ENCODE peak calls at places on chromosomes 12 and 14, in five cellular contexts. S is stimulated activated naive CD8-positive, alpha-beta T cell treated with anti-CD3 and anti-CD28 coated beads, Interleukin-15, amount 100 ng/mL, for 72 hours; R is posterior cingulate gyrus; C is effector memory CD8-positive, alpha-beta T cell; W is A549. H is an unnamed sample.

GRCh38 chr14:54221971-54222370 is 174.8 kb upstream of the CDKN3 start:
- DNase-seq in C (no peak), W (no peak), S (no peak), R (no peak), H (no peak)

GRCh38 chr12:44780221-44780770 is 95.8 kb downstream of the NELL2 start:
- DNase-seq in W (no peak), C (no peak), R (no peak), S (no peak), H (no peak)

GRCh38 chr14:30260772-30261607 is 298.0 kb upstream of the G2E3 start:
- DNase-seq in W (no peak), R (no peak), C (no peak), S (no peak), H (no peak)

GRCh38 chr12:124663771-124664366 is 96.5 kb upstream of the NCOR2 start:
- DNase-seq in S (no peak), C (no peak), R (peak), W (no peak), H (no peak)

GRCh38 chr12:6613015-6613775 is 6.0 kb upstream of the CHD4 start:
- DNase-seq in S (no peak), C (peak), R (peak), W (no peak), H (no peak)

GRCh38 chr14:23182372-23183014 is 967 bp downstream of the SLC7A8 start:
- DNase-seq in S (peak), R (peak), W (no peak), C (peak), H (peak)

GRCh38 chr14:52067873-52068740 is 752 bp downstream of the NID2 start:
- DNase-seq in R (peak), S (peak), W (peak), C (no peak), H (no peak)

GRCh38 chr12:65781681-65782269 is 42.5 kb upstream of the HMGA2 start:
- DNase-seq in W (no peak), R (no peak), S (no peak), C (no peak), H (no peak)

GRCh38 chr14:103630364-103631108 is 1.5 kb downstream of the KLC1 start:
- DNase-seq in C (no peak), R (no peak), W (no peak), S (no peak), H (no peak)

GRCh38 chr14:22767323-22767589 is 768 bp downstream of the OXA1L start:
- DNase-seq in C (no peak), W (no peak), S (no peak), R (no peak), H (no peak)

GRCh38 chr12:108112815-108113556 is 16.1 kb upstream of the WSCD2 start:
- DNase-seq in C (no peak), W (no peak), R (no peak), S (no peak), H (no peak)

GRCh38 chr12:30169839-30170591 is 386.3 kb upstream of the TMTC1 start:
- DNase-seq in W (no peak), S (no peak), C (no peak), R (no peak), H (no peak)

GRCh38 chr12:30614031-30614430 is 81.6 kb downstream of the IPO8 start:
- DNase-seq in W (no peak), C (no peak), S (no peak), R (no peak), H (no peak)

GRCh38 chr14:89721991-89722390 is 232.5 kb downstream of the EFCAB11 start:
- DNase-seq in R (no peak), W (no peak), C (no peak), S (no peak), H (no peak)

GRCh38 chr12:20798561-20798960 is 11.9 kb upstream of the SLCO1B3 start:
- DNase-seq in C (no peak), W (no peak), R (no peak), S (no peak), H (peak)

GRCh38 chr14:52873694-52874093 is 77.2 kb downstream of the FERMT2 start:
- DNase-seq in C (no peak), S (no peak), R (no peak), W (no peak), H (no peak)

GRCh38 chr12:49198431-49199155 is 9.7 kb upstream of the TUBA1A start:
- DNase-seq in W (no peak), R (peak), C (no peak), S (no peak), H (peak)

GRCh38 chr14:79781882-79782281 is 429.4 kb downstream of the DIO2 start:
- DNase-seq in S (no peak), C (no peak), W (no peak), R (no peak), H (no peak)

GRCh38 chr12:99153283-99153682 is 494.3 kb upstream of the GARIN6 start:
- DNase-seq in W (no peak), C (no peak), R (no peak), S (no peak), H (no peak)

GRCh38 chr12:105912911-105913514 is 225.7 kb downstream of the NUAK1 start:
- DNase-seq in C (no peak), R (no peak), W (no peak), S (no peak), H (no peak)